ENCODE peak calls at places on chromosome 16, in ten cellular contexts. D, C, L, V, K, E, J, Y, O and F are unnamed samples.

GRCh38 chr16:84959045-84959576 is 52.2 kb downstream of the ZDHHC7 start:
- DNase-seq in D (no peak), C (peak), L (peak), V (no peak), K (no peak), E (no peak), J (no peak), Y (no peak), O (no peak), F (no peak)

GRCh38 chr16:82031116-82032084 is 3.7 kb upstream of the HSD17B2 start:
- DNase-seq in D (no peak), C (peak), L (peak), V (peak), K (peak), E (no peak), J (peak), Y (peak), O (no peak), F (peak)

GRCh38 chr16:3514621-3515020 is 13.8 kb downstream of the CLUAP1 start:
- DNase-seq in D (no peak), C (no peak), L (no peak), V (peak), K (no peak), E (no peak), J (no peak), Y (no peak), O (no peak), F (no peak)

GRCh38 chr16:88533945-88534641 is 36.1 kb upstream of the ZC3H18 start:
- DNase-seq in D (peak), C (peak), L (peak), V (peak), K (peak), E (peak), J (no peak), Y (no peak), O (peak), F (peak)

GRCh38 chr16:89268585-89268984 is 51.1 kb downstream of the ZNF778 start:
- DNase-seq in D (no peak), C (no peak), L (no peak), V (no peak), K (no peak), E (no peak), J (no peak), Y (no peak), O (no peak), F (no peak)

GRCh38 chr16:52497067-52497816 is 49.7 kb downstream of the TOX3 start:
- DNase-seq in D (no peak), C (no peak), L (no peak), V (no peak), K (peak), E (no peak), J (no peak), Y (no peak), O (no peak), F (no peak)

GRCh38 chr16:73217654-73218053 is 169.7 kb upstream of the ZFHX3 start:
- DNase-seq in D (no peak), C (no peak), L (no peak), V (no peak), K (no peak), E (no peak), J (no peak), Y (no peak), O (no peak), F (no peak)

GRCh38 chr16:88948781-88949490 is 28.1 kb downstream of the CBFA2T3 start:
- DNase-seq in D (no peak), C (no peak), L (no peak), V (no peak), K (no peak), E (no peak), J (no peak), Y (no peak), O (no peak), F (no peak)

GRCh38 chr16:62041401-62041800 is 5.2 kb upstream of the CDH8 start:
- DNase-seq in D (no peak), C (peak), L (no peak), V (peak), K (peak), E (no peak), J (peak), Y (peak), O (no peak), F (peak)

GRCh38 chr16:21156767-21157467 is 1.6 kb upstream of the LDAF1 start:
- DNase-seq in D (no peak), C (peak), L (peak), V (peak), K (peak), E (peak), J (peak), Y (peak), O (no peak), F (peak)

GRCh38 chr16:9139965-9140364 is 48.5 kb downstream of the HAPSTR1 start:
- DNase-seq in D (no peak), C (peak), L (peak), V (peak), K (no peak), E (no peak), J (no peak), Y (peak), O (no peak), F (no peak)

GRCh38 chr16:52455549-52456277 is 91.2 kb downstream of the TOX3 start:
- DNase-seq in D (no peak), C (no peak), L (no peak), V (no peak), K (no peak), E (no peak), J (no peak), Y (no peak), O (no peak), F (no peak)

GRCh38 chr16:31108794-31109558 is 790 bp downstream of the BCKDK start:
- DNase-seq in D (no peak), C (no peak), L (no peak), V (no peak), K (no peak), E (no peak), J (no peak), Y (no peak), O (no peak), F (no peak)

GRCh38 chr16:89035698-89036570 is 57.7 kb upstream of the ACSF3 start:
- DNase-seq in D (no peak), C (no peak), L (no peak), V (no peak), K (no peak), E (no peak), J (no peak), Y (no peak), O (no peak), F (no peak)

GRCh38 chr16:71846443-71846842 is 667 bp downstream of the ATXN1L start:
- DNase-seq in D (no peak), C (peak), L (peak), V (peak), K (peak), E (no peak), J (no peak), Y (peak), O (no peak), F (no peak)

GRCh38 chr16:85173077-85173980 is 61.1 kb upstream of the CIBAR2 start:
- DNase-seq in D (no peak), C (peak), L (no peak), V (peak), K (no peak), E (no peak), J (peak), Y (peak), O (no peak), F (no peak)

GRCh38 chr16:66386629-66387622 is 20.4 kb downstream of the CDH5 start:
- DNase-seq in D (no peak), C (no peak), L (no peak), V (no peak), K (peak), E (no peak), J (no peak), Y (no peak), O (no peak), F (no peak)

GRCh38 chr16:46932802-46933201 is 40.7 kb downstream of the DNAJA2 start:
- DNase-seq in D (no peak), C (no peak), L (peak), V (no peak), K (peak), E (no peak), J (no peak), Y (peak), O (no peak), F (peak)

GRCh38 chr16:27449434-27450188 is 47.6 kb downstream of the IL21R start:
- DNase-seq in D (no peak), C (no peak), L (no peak), V (no peak), K (no peak), E (no peak), J (no peak), Y (no peak), O (peak), F (no peak)

GRCh38 chr16:53817117-53817516 is 113.2 kb downstream of the FTO start:
- DNase-seq in D (no peak), C (peak), L (no peak), V (peak), K (no peak), E (no peak), J (peak), Y (no peak), O (no peak), F (no peak)

GRCh38 chr16:55116165-55116894 is 185.7 kb downstream of the IRX5 start:
- DNase-seq in D (no peak), C (peak), L (no peak), V (no peak), K (no peak), E (no peak), J (peak), Y (no peak), O (no peak), F (peak)

GRCh38 chr16:50369133-50369804 is 481 bp upstream of the BRD7 start:
- DNase-seq in D (no peak), C (no peak), L (no peak), V (no peak), K (no peak), E (no peak), J (no peak), Y (peak), O (no peak), F (no peak)

GRCh38 chr16:89484088-89484501 is 6.3 kb downstream of the ANKRD11 start:
- DNase-seq in D (no peak), C (no peak), L (no peak), V (no peak), K (no peak), E (no peak), J (no peak), Y (no peak), O (no peak), F (peak)

GRCh38 chr16:21083729-21084268 is 66.8 kb downstream of the DNAH3 start:
- DNase-seq in D (peak), C (peak), L (peak), V (peak), K (peak), E (peak), J (no peak), Y (peak), O (no peak), F (peak)